ENCODE peak calls at places on chromosomes 11 and 22, in ten cellular contexts. One of them, this sample, is unnamed.

GRCh38 chr11:1394936-1395772 is 5.4 kb downstream of the BRSK2 start:
- DNase-seq in MCF 10A: no peak
- DNase-seq in T follicular helper cell: no peak
- DNase-seq in KBM-7: no peak
- DNase-seq in activated CD8-positive, alpha-beta memory T cell treated with anti-CD3 and anti-CD28 coated beads for 4 hours: no peak
- DNase-seq in H54: no peak
- DNase-seq in NCI-H1105: no peak
- DNase-seq in left cardiac atrium: no peak
- DNase-seq in nucleus accumbens: no peak
- DNase-seq in activated CD4-positive, alpha-beta T cell treated with anti-CD3 and anti-CD28 coated beads, Interleukin-2, amount 50 U/mL, for 1 hour: no peak
- DNase-seq in this sample: no peak

GRCh38 chr22:27512283-27512761 is 289.2 kb downstream of the MN1 start:
- DNase-seq in activated CD8-positive, alpha-beta memory T cell treated with anti-CD3 and anti-CD28 coated beads for 4 hours: no peak
- DNase-seq in H54: peak; percentile 65
- DNase-seq in KBM-7: peak; percentile 9
- DNase-seq in nucleus accumbens: no peak
- DNase-seq in left cardiac atrium: peak; percentile 92
- DNase-seq in MCF 10A: peak; percentile 90
- DNase-seq in T follicular helper cell: no peak
- DNase-seq in NCI-H1105: no peak
- DNase-seq in activated CD4-positive, alpha-beta T cell treated with anti-CD3 and anti-CD28 coated beads, Interleukin-2, amount 50 U/mL, for 1 hour: no peak
- DNase-seq in this sample: no peak

GRCh38 chr11:110147965-110148709 is 54.9 kb downstream of the ZC3H12C start:
- DNase-seq in activated CD4-positive, alpha-beta T cell treated with anti-CD3 and anti-CD28 coated beads, Interleukin-2, amount 50 U/mL, for 1 hour: no peak
- DNase-seq in nucleus accumbens: no peak
- DNase-seq in left cardiac atrium: no peak
- DNase-seq in H54: peak; percentile 7
- DNase-seq in MCF 10A: peak; percentile 25
- DNase-seq in activated CD8-positive, alpha-beta memory T cell treated with anti-CD3 and anti-CD28 coated beads for 4 hours: no peak
- DNase-seq in NCI-H1105: no peak
- DNase-seq in T follicular helper cell: no peak
- DNase-seq in KBM-7: peak; percentile 38
- DNase-seq in this sample: no peak

GRCh38 chr22:37774728-37775127 is 33.0 kb upstream of the GCAT start:
- DNase-seq in activated CD8-positive, alpha-beta memory T cell treated with anti-CD3 and anti-CD28 coated beads for 4 hours: no peak
- DNase-seq in NCI-H1105: no peak
- DNase-seq in KBM-7: no peak
- DNase-seq in MCF 10A: no peak
- DNase-seq in T follicular helper cell: no peak
- DNase-seq in activated CD4-positive, alpha-beta T cell treated with anti-CD3 and anti-CD28 coated beads, Interleukin-2, amount 50 U/mL, for 1 hour: no peak
- DNase-seq in H54: no peak
- DNase-seq in left cardiac atrium: no peak
- DNase-seq in nucleus accumbens: no peak
- DNase-seq in this sample: no peak

GRCh38 chr11:87114093-87114492 is 76.4 kb downstream of the TMEM135 start:
- DNase-seq in left cardiac atrium: no peak
- DNase-seq in T follicular helper cell: no peak
- DNase-seq in activated CD4-positive, alpha-beta T cell treated with anti-CD3 and anti-CD28 coated beads, Interleukin-2, amount 50 U/mL, for 1 hour: no peak
- DNase-seq in KBM-7: no peak
- DNase-seq in NCI-H1105: no peak
- DNase-seq in nucleus accumbens: no peak
- DNase-seq in H54: no peak
- DNase-seq in activated CD8-positive, alpha-beta memory T cell treated with anti-CD3 and anti-CD28 coated beads for 4 hours: no peak
- DNase-seq in MCF 10A: no peak
- DNase-seq in this sample: no peak

GRCh38 chr11:104620991-104621390 is 277.3 kb downstream of the CASP12 start:
- DNase-seq in KBM-7: no peak
- DNase-seq in activated CD4-positive, alpha-beta T cell treated with anti-CD3 and anti-CD28 coated beads, Interleukin-2, amount 50 U/mL, for 1 hour: no peak
- DNase-seq in T follicular helper cell: no peak
- DNase-seq in NCI-H1105: no peak
- DNase-seq in left cardiac atrium: no peak
- DNase-seq in activated CD8-positive, alpha-beta memory T cell treated with anti-CD3 and anti-CD28 coated beads for 4 hours: no peak
- DNase-seq in MCF 10A: no peak
- DNase-seq in H54: no peak
- DNase-seq in nucleus accumbens: no peak
- DNase-seq in this sample: no peak

GRCh38 chr22:45042263-45042662 is 32.5 kb upstream of the PHF21B start:
- DNase-seq in NCI-H1105: no peak
- DNase-seq in activated CD4-positive, alpha-beta T cell treated with anti-CD3 and anti-CD28 coated beads, Interleukin-2, amount 50 U/mL, for 1 hour: no peak
- DNase-seq in KBM-7: no peak
- DNase-seq in activated CD8-positive, alpha-beta memory T cell treated with anti-CD3 and anti-CD28 coated beads for 4 hours: no peak
- DNase-seq in H54: no peak
- DNase-seq in nucleus accumbens: no peak
- DNase-seq in T follicular helper cell: no peak
- DNase-seq in left cardiac atrium: no peak
- DNase-seq in MCF 10A: no peak
- DNase-seq in this sample: no peak

GRCh38 chr11:78156081-78156844 is 16.8 kb upstream of the ALG8 start:
- DNase-seq in T follicular helper cell: no peak
- DNase-seq in NCI-H1105: no peak
- DNase-seq in activated CD4-positive, alpha-beta T cell treated with anti-CD3 and anti-CD28 coated beads, Interleukin-2, amount 50 U/mL, for 1 hour: no peak
- DNase-seq in nucleus accumbens: no peak
- DNase-seq in MCF 10A: no peak
- DNase-seq in activated CD8-positive, alpha-beta memory T cell treated with anti-CD3 and anti-CD28 coated beads for 4 hours: no peak
- DNase-seq in H54: no peak
- DNase-seq in KBM-7: no peak
- DNase-seq in left cardiac atrium: no peak
- DNase-seq in this sample: no peak

GRCh38 chr22:44944891-44945600 is 64.8 kb downstream of the PHF21B start:
- DNase-seq in NCI-H1105: no peak
- DNase-seq in MCF 10A: no peak
- DNase-seq in activated CD4-positive, alpha-beta T cell treated with anti-CD3 and anti-CD28 coated beads, Interleukin-2, amount 50 U/mL, for 1 hour: no peak
- DNase-seq in KBM-7: no peak
- DNase-seq in H54: no peak
- DNase-seq in nucleus accumbens: no peak
- DNase-seq in T follicular helper cell: no peak
- DNase-seq in activated CD8-positive, alpha-beta memory T cell treated with anti-CD3 and anti-CD28 coated beads for 4 hours: no peak
- DNase-seq in left cardiac atrium: no peak
- DNase-seq in this sample: no peak

This sample was measured in activated T-cell treated with anti-CD3 and anti-CD28 coated beads, Interleukin-2, amount 50 U/mL, for 4 hours.